ENCODE peak calls at places on chromosomes 12 and 14, in ten cellular contexts. C is AG09309; Y is bronchial epithelial cell; G is astrocyte of the cerebellum; A is tibial artery; P is glutamatergic neuron; J is fibroblast of pulmonary artery; U is HCT116; T is cardiac muscle cell; Q is CD4-positive, alpha-beta T cell. F is an unnamed sample.

GRCh38 chr14:76924363-76925151 is 98.3 kb downstream of the LRRC74A start:
- DNase-seq in Q (peak), U (no peak), P (peak), J (no peak), Y (no peak), T (no peak), G (no peak), C (no peak), A (no peak), F (no peak)

GRCh38 chr14:68610251-68610793 is 182.5 kb downstream of the ZFP36L1 start:
- DNase-seq in C (no peak), U (peak), T (no peak), J (no peak), Q (no peak), A (peak), P (no peak), Y (no peak), G (no peak), F (no peak)

GRCh38 chr14:61677469-61677868 is 17.8 kb upstream of the HIF1A start:
- DNase-seq in A (no peak), Q (no peak), P (no peak), Y (no peak), C (no peak), U (no peak), G (no peak), J (no peak), T (peak), F (no peak)

GRCh38 chr12:32586390-32586789 is 92.7 kb upstream of the DNM1L start:
- DNase-seq in U (no peak), J (peak), Y (peak), Q (no peak), G (peak), A (no peak), C (no peak), P (no peak), T (peak), F (no peak)

GRCh38 chr14:43692706-43693105 is 814.4 kb downstream of the FSCB start:
- DNase-seq in A (no peak), C (no peak), T (no peak), Y (no peak), Q (no peak), G (no peak), J (peak), P (no peak), U (no peak), F (no peak)

GRCh38 chr12:118704517-118704916 is 276.8 kb upstream of the SRRM4 start:
- DNase-seq in U (no peak), G (no peak), C (no peak), Y (no peak), A (no peak), P (no peak), T (no peak), J (no peak), Q (no peak), F (no peak)

GRCh38 chr12:106908561-106908960 is 47.1 kb upstream of the TMEM263 start:
- DNase-seq in G (no peak), C (no peak), P (no peak), J (no peak), Q (no peak), A (no peak), T (no peak), Y (no peak), U (no peak), F (no peak)

GRCh38 chr12:100539209-100539608 is 34.3 kb upstream of the GAS2L3 start:
- DNase-seq in Q (no peak), T (peak), U (no peak), J (peak), C (no peak), A (no peak), P (no peak), G (peak), Y (peak), F (no peak)

GRCh38 chr12:59357811-59358210 is 238.0 kb upstream of the SLC16A7 start:
- DNase-seq in J (no peak), G (no peak), A (no peak), T (no peak), Q (no peak), C (no peak), P (peak), Y (peak), U (no peak), F (no peak)

GRCh38 chr12:65022441-65022840 is 98.7 kb downstream of the WIF1 start:
- DNase-seq in U (no peak), Q (no peak), G (no peak), C (no peak), A (no peak), Y (no peak), T (no peak), J (no peak), P (no peak), F (no peak)

GRCh38 chr14:98926151-98926550 is 345.8 kb downstream of the BCL11B start:
- DNase-seq in P (no peak), T (no peak), A (no peak), J (no peak), U (no peak), C (no peak), G (no peak), Y (no peak), Q (peak), F (no peak)

GRCh38 chr12:15978431-15978950 is 67.4 kb downstream of the DERA start:
- DNase-seq in Y (peak), U (no peak), J (peak), P (no peak), Q (no peak), T (peak), G (no peak), A (no peak), C (no peak), F (peak)

GRCh38 chr12:6469609-6470374 is 685 bp downstream of the VAMP1 start:
- DNase-seq in Y (no peak), T (no peak), P (no peak), G (no peak), C (no peak), J (no peak), Q (no peak), U (no peak), A (no peak), F (no peak)

GRCh38 chr12:56358836-56359532 is 923 bp downstream of the STAT2 start:
- DNase-seq in U (no peak), Q (no peak), C (peak), P (no peak), A (no peak), G (peak), Y (peak), J (peak), T (peak), F (peak)

GRCh38 chr12:42586268-42586667 is 3.3 kb downstream of the PRICKLE1 start:
- DNase-seq in A (no peak), C (no peak), P (no peak), T (no peak), J (no peak), G (no peak), U (no peak), Q (no peak), Y (no peak), F (no peak)

GRCh38 chr14:101077511-101078074 is 174.1 kb upstream of the RTL1 start:
- DNase-seq in Y (no peak), T (peak), Q (no peak), C (no peak), G (no peak), U (no peak), P (peak), A (no peak), J (peak), F (no peak)

GRCh38 chr12:115597157-115597712 is 680.3 kb downstream of the MED13L start:
- DNase-seq in Q (no peak), J (peak), Y (peak), C (peak), G (peak), U (peak), T (peak), A (no peak), P (no peak), F (peak)

GRCh38 chr14:95015046-95015445 is 142.3 kb downstream of the DICER1 start:
- DNase-seq in A (no peak), T (no peak), U (no peak), Q (no peak), P (no peak), G (no peak), J (no peak), Y (peak), C (no peak), F (no peak)

GRCh38 chr14:95895720-95896119 is 19.1 kb downstream of the TUNAR start:
- DNase-seq in G (no peak), U (peak), C (no peak), A (no peak), Q (peak), Y (no peak), P (peak), J (no peak), T (no peak), F (no peak)

GRCh38 chr12:90899456-90900182 is 55.4 kb downstream of the CCER1 start:
- DNase-seq in C (no peak), A (no peak), Q (no peak), J (no peak), P (no peak), U (no peak), G (no peak), T (no peak), Y (peak), F (peak)

GRCh38 chr14:75306917-75307699 is 28.5 kb downstream of the FOS start:
- DNase-seq in T (no peak), Q (no peak), C (no peak), P (no peak), J (no peak), A (no peak), U (peak), G (no peak), Y (peak), F (no peak)

GRCh38 chr12:46478123-46478522 is 105.5 kb upstream of the SLC38A2 start:
- DNase-seq in T (no peak), Y (no peak), A (no peak), C (no peak), J (no peak), Q (no peak), P (no peak), U (no peak), G (no peak), F (no peak)

GRCh38 chr12:128853321-128854197 is at the start of gene GLT1D1:
- DNase-seq in A (no peak), C (no peak), Q (no peak), T (no peak), G (no peak), J (no peak), U (no peak), Y (no peak), P (peak), F (no peak)

GRCh38 chr12:116241157-116241772 is 36.2 kb downstream of the MED13L start:
- DNase-seq in J (peak), Q (no peak), C (no peak), G (no peak), P (no peak), A (no peak), U (no peak), Y (peak), T (no peak), F (no peak)

GRCh38 chr12:95804296-95804695 is 13.7 kb upstream of the NTN4 start:
- DNase-seq in G (no peak), Y (no peak), Q (no peak), C (no peak), P (no peak), J (no peak), T (no peak), A (no peak), U (no peak), F (no peak)

GRCh38 chr12:29155079-29155478 is 6.0 kb downstream of the FAR2 start:
- DNase-seq in U (no peak), Y (no peak), T (no peak), J (no peak), G (no peak), P (no peak), A (no peak), C (no peak), Q (no peak), F (no peak)

GRCh38 chr12:64521838-64522237 is 69.9 kb downstream of the TBK1 start:
- DNase-seq in U (no peak), A (no peak), Y (no peak), P (no peak), J (no peak), Q (no peak), T (no peak), G (no peak), C (no peak), F (no peak)

GRCh38 chr12:51246254-51246853 is 7.7 kb downstream of the DAZAP2 start:
- DNase-seq in U (no peak), G (no peak), Y (peak), T (peak), Q (no peak), A (no peak), C (no peak), J (peak), P (no peak), F (no peak)

GRCh38 chr12:96447256-96447655 is 42.1 kb upstream of the CFAP54 start:
- DNase-seq in P (no peak), U (no peak), T (no peak), Y (no peak), Q (no peak), A (no peak), J (no peak), G (no peak), C (no peak), F (no peak)

GRCh38 chr12:93378373-93379310 is 917 bp downstream of the NUDT4 start:
- DNase-seq in Y (peak), P (peak), J (peak), Q (peak), U (no peak), T (peak), G (no peak), C (peak), A (peak), F (peak)

GRCh38 chr12:125512541-125513298 is 447.5 kb downstream of the AACS start:
- DNase-seq in A (no peak), P (no peak), C (no peak), T (no peak), U (no peak), Q (no peak), J (no peak), G (no peak), Y (no peak), F (no peak)

GRCh38 chr12:46153267-46153872 is 115.5 kb downstream of the SLC38A1 start:
- DNase-seq in T (peak), A (no peak), J (peak), U (peak), Q (no peak), G (peak), C (no peak), P (no peak), Y (peak), F (peak)

GRCh38 chr14:100544506-100545141 is 42.6 kb downstream of the BEGAIN start:
- DNase-seq in P (no peak), T (no peak), G (no peak), U (no peak), C (no peak), Y (no peak), J (no peak), A (no peak), Q (no peak), F (no peak)

GRCh38 chr12:116416161-116416560 is 138.7 kb upstream of the MED13L start:
- DNase-seq in Y (no peak), A (no peak), U (no peak), P (no peak), Q (no peak), T (no peak), J (no peak), G (no peak), C (no peak), F (no peak)

GRCh38 chr14:69008411-69008810 is 29.3 kb upstream of the ACTN1 start:
- DNase-seq in J (peak), Y (no peak), A (no peak), G (peak), C (no peak), T (peak), P (no peak), U (no peak), Q (no peak), F (no peak)

GRCh38 chr14:58829594-58829993 is 191.8 kb downstream of the DACT1 start:
- DNase-seq in U (no peak), J (no peak), G (no peak), A (no peak), C (no peak), Q (no peak), P (no peak), T (no peak), Y (peak), F (no peak)

GRCh38 chr12:94309348-94309747 is 150.3 kb downstream of the CEP83 start:
- DNase-seq in P (no peak), U (no peak), Y (no peak), Q (no peak), J (no peak), T (no peak), A (no peak), C (no peak), G (no peak), F (no peak)

GRCh38 chr12:127214196-127214595 is 1052.8 kb upstream of the TMEM132C start:
- DNase-seq in P (no peak), Q (no peak), J (no peak), C (no peak), G (no peak), U (no peak), A (no peak), T (no peak), Y (no peak), F (no peak)

GRCh38 chr12:115261691-115262398 is 577.9 kb upstream of the TBX3 start:
- DNase-seq in P (no peak), Y (no peak), Q (no peak), G (no peak), T (peak), A (no peak), C (no peak), U (no peak), J (peak), F (no peak)

GRCh38 chr12:110245278-110245868 is 35.7 kb upstream of the ATP2A2 start:
- DNase-seq in P (peak), C (no peak), J (no peak), Y (no peak), G (no peak), T (no peak), A (no peak), U (no peak), Q (peak), F (no peak)
- TF ChIP-seq CTCF in P (peak), C (peak), J (peak), Y (peak), G (peak), T (peak), A (no peak), U (peak), Q (peak), F (peak)

GRCh38 chr12:87952223-87952622 is 77.0 kb downstream of the C12orf50 start:
- DNase-seq in J (no peak), Y (no peak), U (no peak), G (no peak), C (no peak), P (no peak), A (no peak), Q (no peak), T (no peak), F (no peak)

GRCh38 chr12:87952850-87953249 is 76.4 kb downstream of the C12orf50 start:
- DNase-seq in G (no peak), T (no peak), J (no peak), U (no peak), A (no peak), C (no peak), Y (no peak), P (no peak), Q (no peak), F (no peak)

GRCh38 chr12:87953257-87953860 is 75.8 kb downstream of the C12orf50 start:
- DNase-seq in J (peak), P (no peak), A (no peak), U (peak), T (peak), G (peak), Y (peak), Q (no peak), C (peak), F (peak)
- TF ChIP-seq CTCF in J (peak), P (peak), A (peak), U (peak), T (peak), G (peak), Y (peak), Q (no peak), C (peak), F (peak)

DNA sequence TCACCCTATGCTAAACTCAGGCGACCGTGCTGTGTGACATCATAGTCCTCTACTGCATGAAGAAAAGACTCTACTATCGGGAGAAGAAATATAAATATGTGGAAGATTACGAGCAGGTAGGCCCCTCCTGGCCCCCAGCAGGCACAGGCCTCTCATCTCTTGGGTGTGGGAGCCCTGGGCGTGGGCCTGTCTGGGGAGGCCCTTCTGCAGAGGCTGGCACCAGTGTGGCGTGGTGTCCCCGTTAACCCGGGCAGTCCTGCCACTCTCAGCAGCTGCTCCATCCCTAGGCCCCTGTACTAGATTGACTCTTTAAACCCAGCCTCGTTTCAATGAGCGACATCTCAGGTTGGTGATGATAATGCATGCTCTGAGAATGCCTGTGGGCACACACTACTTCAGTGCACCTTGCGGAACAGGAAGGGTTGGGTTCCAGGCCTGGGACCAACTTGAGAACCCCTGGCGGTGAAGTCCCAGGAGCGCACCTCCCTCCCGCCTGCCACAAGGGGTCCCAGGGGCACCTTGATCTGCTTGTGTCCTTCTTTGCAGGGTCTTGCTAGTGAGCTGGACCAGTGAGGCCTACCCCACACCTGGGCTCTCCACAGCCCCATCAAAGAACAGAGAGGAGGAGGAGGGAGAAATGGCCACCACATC is 23.2 kb downstream of the P2RX4 start:
- DNase-seq in U (no peak), J (no peak), C (no peak), T (no peak), G (no peak), Q (no peak), A (no peak), P (no peak), Y (no peak), F (no peak)
- TF ChIP-seq CTCF in U (peak), J (no peak), C (no peak), T (no peak), G (no peak), Q (no peak), A (no peak), P (no peak), Y (no peak), F (peak)

GRCh38 chr14:104593241-104593701 is 11.3 kb downstream of the TMEM179 start:
- DNase-seq in Y (no peak), G (no peak), T (no peak), U (no peak), C (no peak), A (no peak), J (no peak), P (peak), Q (no peak), F (no peak)
- TF ChIP-seq CTCF in Y (no peak), G (no peak), T (no peak), U (no peak), C (no peak), A (no peak), J (no peak), P (peak), Q (no peak), F (no peak)